ENCODE peak calls at places on chromosomes 16 and 17, in four cellular contexts. W is lower leg skin; U is stimulated activated naive CD8-positive, alpha-beta T cell treated with anti-CD3 and anti-CD28 coated beads, Interleukin-15, Interleukin-2, amounts not matched to agents 100 U/mL and 50 U/mL, for 24 hours; R is NCI-H1105 treated with DMSO at 0.1 percent for 48 hours. Q is an unnamed sample.

GRCh38 chr17:63740464-63741181 is 976 bp downstream of the STRADA start:
- DNase-seq in W (no peak), U (no peak), R (no peak), Q (peak; percentile 3)

GRCh38 chr17:66915204-66915611 is 49.3 kb upstream of the CACNG4 start:
- DNase-seq in W (no peak), U (no peak), R (peak; percentile 19), Q (peak; percentile 38)

GRCh38 chr17:36072431-36073121 is 8.5 kb downstream of the CCL18 start:
- DNase-seq in W (no peak), U (peak; percentile 89), R (peak; percentile 33), Q (peak; percentile 57)

GRCh38 chr16:87970206-87970605 is 19.0 kb downstream of the BANP start:
- DNase-seq in W (no peak), U (no peak), R (no peak), Q (no peak)

GRCh38 chr17:9817086-9817485 is 4.8 kb downstream of the GSG1L2 start:
- DNase-seq in W (no peak), U (no peak), R (peak; percentile 4), Q (peak; percentile 63)

GRCh38 chr17:13337864-13338371 is 263.8 kb downstream of the HS3ST3A1 start:
- DNase-seq in W (no peak), U (peak; percentile 5), R (peak; percentile 84), Q (peak; percentile 45)

GRCh38 chr17:30433514-30433913 is 43.7 kb upstream of the GOSR1 start:
- DNase-seq in W (no peak), U (no peak), R (peak; percentile 26), Q (peak; percentile 51)

GRCh38 chr16:11575223-11575589 is 11.5 kb downstream of the LITAF start:
- DNase-seq in W (no peak), U (no peak), R (no peak), Q (no peak)

GRCh38 chr16:17026600-17027242 is 444.0 kb downstream of the XYLT1 start:
- DNase-seq in W (no peak), U (peak; percentile 33), R (no peak), Q (no peak)

GRCh38 chr16:69935278-69935711 is 15.8 kb upstream of the CLEC18A start:
- DNase-seq in W (no peak), U (no peak), R (no peak), Q (no peak)

GRCh38 chr17:82272495-82273326 is 789 bp downstream of the CSNK1D start:
- DNase-seq in W (peak; percentile 90), U (peak; percentile 43), R (no peak), Q (no peak)

GRCh38 chr17:76709077-76709950 is 1.5 kb downstream of the MXRA7 start:
- DNase-seq in W (peak; percentile 95), U (no peak), R (peak; percentile 22), Q (no peak)

GRCh38 chr16:1812732-1813163 is 13.9 kb downstream of the HAGH start:
- DNase-seq in W (no peak), U (peak; percentile 67), R (peak; percentile 1), Q (no peak)

GRCh38 chr17:75869282-75870141 is 8.9 kb downstream of the TRIM47 start:
- DNase-seq in W (peak; percentile 93), U (no peak), R (no peak), Q (peak; percentile 94)

GRCh38 chr16:28549301-28549899 is 4.3 kb upstream of the SGF29 start:
- DNase-seq in W (no peak), U (no peak), R (no peak), Q (no peak)

GRCh38 chr16:86509759-86510464 is 415 bp upstream of the FOXF1 start:
- DNase-seq in W (no peak), U (no peak), R (peak; percentile 29), Q (no peak)

GRCh38 chr17:61551255-61551742 is 39.7 kb downstream of the NACA2 start:
- DNase-seq in W (no peak), U (no peak), R (peak; percentile 43), Q (peak; percentile 70)

GRCh38 chr17:16486373-16487250 is 5.4 kb downstream of the LRRC75A start:
- DNase-seq in W (peak; percentile 96), U (no peak), R (peak; percentile 99), Q (peak; percentile 24)

GRCh38 chr16:83835972-83836566 is 28.3 kb downstream of the HSBP1 start:
- DNase-seq in W (no peak), U (no peak), R (no peak), Q (peak; percentile 72)

GRCh38 chr17:72725432-72726068 is 366.9 kb downstream of the SLC39A11 start:
- DNase-seq in W (no peak), U (peak; percentile 62), R (peak; percentile 51), Q (peak; percentile 48)

GRCh38 chr17:80963812-80964211 is 27.8 kb upstream of the CHMP6 start:
- DNase-seq in W (no peak), U (no peak), R (no peak), Q (no peak)